ENCODE peak calls at places on chromosome 10, in seven cellular contexts. P, L, S, W, H, T and C are unnamed samples.

GRCh38 chr10:52314007-52314821 is at the start of gene DKK1:
- DNase-seq in S (peak; percentile 41), H (no peak), P (peak; percentile 77), W (peak; percentile 92), L (peak; percentile 76), T (no peak), C (peak; percentile 74)

GRCh38 chr10:23094786-23095403 is 484 bp upstream of the MSRB2 start:
- DNase-seq in T (no peak), W (no peak), P (no peak), L (no peak), H (no peak), S (no peak), C (no peak)

GRCh38 chr10:80161321-80162084 is 29.0 kb downstream of the PLAC9 start:
- DNase-seq in H (no peak), T (peak; percentile 43), P (no peak), L (no peak), S (no peak), W (peak; percentile 39), C (no peak)

GRCh38 chr10:124221356-124222297 is 128.2 kb upstream of the CHST15 start:
- DNase-seq in P (peak; percentile 49), S (no peak), L (no peak), W (no peak), H (no peak), T (no peak), C (no peak)

GRCh38 chr10:11684717-11685645 is 57.2 kb upstream of the ECHDC3 start:
- DNase-seq in S (peak; percentile 63), P (peak; percentile 74), H (peak; percentile 77), W (peak; percentile 89), T (peak; percentile 75), L (peak; percentile 78), C (peak; percentile 89)

GRCh38 chr10:17387861-17388503 is 66.4 kb downstream of the ST8SIA6 start:
- DNase-seq in T (no peak), W (no peak), P (no peak), L (peak; percentile 34), H (no peak), S (no peak), C (peak; percentile 59)

GRCh38 chr10:105413997-105414396 is 772.9 kb downstream of the SORCS3 start:
- DNase-seq in S (no peak), H (no peak), P (no peak), T (no peak), L (no peak), W (no peak), C (no peak)

GRCh38 chr10:99945286-99945685 is 64.5 kb downstream of the DNMBP start:
- DNase-seq in H (peak; percentile 52), S (no peak), T (no peak), W (peak; percentile 91), L (no peak), P (no peak), C (peak; percentile 67)

GRCh38 chr10:67477868-67478267 is 218.1 kb downstream of the CTNNA3 start:
- DNase-seq in W (no peak), P (no peak), S (no peak), T (no peak), L (no peak), H (no peak), C (no peak)

GRCh38 chr10:71970869-71971268 is 6.7 kb downstream of the CHST3 start:
- DNase-seq in S (no peak), H (no peak), T (no peak), L (no peak), W (peak; percentile 65), P (no peak), C (no peak)

GRCh38 chr10:89204621-89205020 is 2.5 kb downstream of the CH25H start:
- DNase-seq in P (no peak), T (no peak), L (no peak), W (no peak), S (no peak), H (no peak), C (no peak)

GRCh38 chr10:89209718-89210117 is 2.6 kb upstream of the CH25H start:
- DNase-seq in W (no peak), L (no peak), P (no peak), H (no peak), S (no peak), T (no peak), C (no peak)

GRCh38 chr10:89206402-89207180 is 526 bp downstream of the CH25H start:
- DNase-seq in H (peak; percentile 66), P (peak; percentile 18), W (peak; percentile 66), S (peak; percentile 18), T (peak; percentile 67), L (peak; percentile 35), C (peak; percentile 17)

GRCh38 chr10:89207801-89208551 is 859 bp upstream of the CH25H start:
- DNase-seq in S (peak; percentile 62), P (peak; percentile 33), L (peak; percentile 31), T (no peak), H (peak; percentile 66), W (peak; percentile 62), C (peak; percentile 10)

DNA sequence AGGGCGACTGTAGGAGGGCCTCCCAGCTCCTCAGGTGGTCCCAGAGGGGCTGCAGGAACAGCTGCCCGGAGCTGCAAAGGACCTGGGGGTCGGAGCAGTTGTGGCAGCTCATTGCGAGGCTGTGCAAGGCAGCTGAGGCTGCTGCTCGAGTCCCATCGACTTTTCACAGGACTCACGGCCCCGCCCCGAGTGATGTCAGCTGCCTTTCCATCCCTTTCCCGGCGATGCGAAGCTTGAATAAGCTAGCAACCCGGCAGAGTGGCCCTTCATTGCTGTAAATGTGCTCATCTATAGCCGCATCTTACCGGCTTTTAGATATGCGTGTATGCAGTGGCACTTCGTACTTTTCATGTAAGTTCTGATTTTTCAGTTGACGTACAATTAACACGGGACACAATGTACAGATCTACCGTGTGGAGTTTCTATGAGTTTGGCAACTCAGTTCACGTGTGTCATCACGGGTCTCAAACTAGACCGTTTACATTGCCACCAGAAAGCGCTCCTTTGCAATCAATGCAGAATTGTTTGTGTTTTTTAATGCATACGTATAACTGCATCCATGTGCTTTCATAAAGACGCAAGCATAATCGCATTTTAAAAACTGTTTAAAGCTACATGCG is at the start of gene CH25H:
- DNase-seq in P (peak; percentile 70), H (peak; percentile 82), S (peak; percentile 78), W (peak; percentile 96), T (peak; percentile 53), L (peak; percentile 79), C (peak; percentile 71)
- H3K9me3 ChIP-seq in P (no peaks in the 10 kb centered on the region), H (no peaks in the 10 kb centered on the region), S (no peaks in the 10 kb centered on the region), W (no peaks in the 10 kb centered on the region), T (no peaks in the 10 kb centered on the region), L (no peaks in the 10 kb centered on the region), C (no peaks in the 10 kb centered on the region)

GRCh38 chr10:5449227-5449626 is 36.9 kb downstream of the NET1 start:
- DNase-seq in T (no peak), S (no peak), P (no peak), H (no peak), L (no peak), W (peak; percentile 28), C (no peak)

GRCh38 chr10:5447071-5447470 is 34.7 kb downstream of the NET1 start:
- DNase-seq in H (no peak), P (no peak), W (peak; percentile 75), T (no peak), S (no peak), L (no peak), C (peak; percentile 32)

GRCh38 chr10:5449823-5450222 is 37.5 kb downstream of the NET1 start:
- DNase-seq in H (no peak), S (no peak), W (peak; percentile 93), L (no peak), T (no peak), P (no peak), C (peak; percentile 43)

GRCh38 chr10:5447611-5448071 is 35.3 kb downstream of the NET1 start:
- DNase-seq in L (no peak), S (no peak), T (no peak), W (peak; percentile 53), P (no peak), H (no peak), C (peak; percentile 61)

GRCh38 chr10:5448333-5449048 is 36.1 kb downstream of the NET1 start:
- DNase-seq in W (peak; percentile 30), P (no peak), T (no peak), L (no peak), H (no peak), S (no peak), C (peak; percentile 88)
- H3K27ac ChIP-seq in W (peak overlapping the region; percentile 74), P (peak overlapping the region; percentile 89), T (peak overlapping the region; percentile 56), L (peak overlapping the region; percentile 79), H (no peak overlapping the region), S (peak overlapping the region; percentile 76), C (peak overlapping the region; percentile 86)

GRCh38 chr10:130744631-130745030 is 566.9 kb downstream of the TCERG1L start:
- DNase-seq in S (no peak), L (no peak), H (no peak), W (no peak), P (no peak), T (no peak), C (no peak)

GRCh38 chr10:130741901-130742625 is 569.5 kb downstream of the TCERG1L start:
- DNase-seq in T (no peak), W (no peak), L (no peak), S (no peak), P (no peak), H (peak; percentile 3), C (no peak)

GRCh38 chr10:130743751-130744191 is 567.8 kb downstream of the TCERG1L start:
- DNase-seq in L (no peak), T (no peak), H (peak; percentile 13), S (no peak), W (no peak), P (no peak), C (no peak)

GRCh38 chr10:130740788-130741785 is 570.4 kb downstream of the TCERG1L start:
- DNase-seq in L (no peak), P (no peak), H (peak; percentile 16), T (no peak), W (no peak), S (no peak), C (no peak)

GRCh38 chr10:130742936-130743675 is 568.4 kb downstream of the TCERG1L start:
- DNase-seq in L (no peak), S (no peak), H (peak; percentile 2), T (no peak), W (no peak), P (no peak), C (no peak)
- H3K9me3 ChIP-seq in L (no peaks in the 10 kb centered on the region), S (no peaks in the 10 kb centered on the region), H (no peaks in the 10 kb centered on the region), T (no peaks in the 10 kb centered on the region), W (no peaks in the 10 kb centered on the region), P (no peaks in the 10 kb centered on the region), C (no peaks in the 10 kb centered on the region)

DNA sequence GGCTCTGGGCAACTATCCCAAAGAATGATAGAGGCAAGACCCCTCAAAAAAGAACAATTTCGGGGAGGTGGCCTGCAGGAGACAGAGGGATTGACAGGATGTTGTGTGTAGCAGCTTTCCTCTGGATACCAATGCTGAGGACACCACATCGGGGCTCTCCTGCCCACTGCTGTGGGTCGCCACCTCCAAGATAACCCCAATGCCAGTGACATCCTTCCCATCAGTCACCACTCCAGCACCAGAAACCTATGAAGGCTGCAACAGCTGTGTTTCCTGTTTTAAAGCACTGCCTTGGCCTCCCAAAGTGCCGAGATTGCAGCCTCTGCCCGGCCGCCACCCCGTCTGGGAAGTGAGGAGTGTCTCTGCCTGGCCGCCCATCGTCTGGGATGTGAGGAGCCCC is 17.6 kb downstream of the ARHGAP19 start:
- DNase-seq in W (no peak), S (no peak), P (no peak), H (no peak), T (no peak), L (no peak), C (no peak)
- H3K27ac ChIP-seq in W (no peak overlapping the region), S (no peak overlapping the region), P (no peak overlapping the region), H (no peak overlapping the region), T (no peak overlapping the region), L (no peak overlapping the region), C (no peak overlapping the region)

GRCh38 chr10:88318803-88319202 is 264.3 kb downstream of the RNLS start:
- DNase-seq in H (no peak), P (no peak), S (no peak), W (peak; percentile 2), T (no peak), L (no peak), C (peak; percentile 2)
- H3K9me3 ChIP-seq in H (no peaks in the 10 kb centered on the region), P (peaks cover 26% of the 10 kb centered on the region), S (peaks cover 48% of the 10 kb centered on the region), W (no peaks in the 10 kb centered on the region), T (peaks cover 14% of the 10 kb centered on the region), L (peaks cover 4% of the 10 kb centered on the region), C (no peaks in the 10 kb centered on the region)